ENCODE peak calls at places on chromosomes 4 and X, in nine cellular contexts. D is activated T-cell treated with anti-CD3 and anti-CD28 coated beads for 48 hours; R is stimulated activated naive B cell treated with anti-CD40 and anti-IgM and Interleukin-4, amounts not matched to agents 10 μg/mL and 1 μg/mL and 100 μg/mL, for 72 hours; O is T-helper 2 cell treated with Interferon-gamma antibody and Interleukin-4, amounts not matched to agents 5 μg/mL and 100 μg/mL, for 36 hours; F is H7; C is neural crest cell; X is substantia nigra; T is CD4-positive, alpha-beta memory T cell; S is fibroblast of pulmonary artery. V is an unnamed sample.

GRCh38 chr4:2220016-2220620 is 21.8 kb downstream of the HAUS3 start:
- DNase-seq in F (peak), O (peak), R (peak), S (peak), D (peak), C (peak), X (peak), T (peak), V (peak)

GRCh38 chrX:106014119-106014775 is 24.3 kb downstream of the SERPINA7 start:
- DNase-seq in F (no peak), D (no peak), X (no peak), R (no peak), O (no peak), C (no peak), T (no peak), S (no peak), V (no peak)

GRCh38 chrX:48896611-48897011 is 957 bp downstream of the TIMM17B start:
- DNase-seq in F (peak), S (peak), D (no peak), X (no peak), R (no peak), O (no peak), T (no peak), C (no peak), V (no peak)

GRCh38 chr4:77264826-77265225 is 107.8 kb downstream of the CCNG2 start:
- DNase-seq in T (no peak), C (no peak), R (no peak), O (no peak), X (no peak), D (no peak), F (no peak), S (no peak), V (no peak)

GRCh38 chr4:77927991-77928925 is 65.6 kb downstream of the MRPL1 start:
- DNase-seq in R (no peak), O (no peak), S (peak), X (no peak), C (no peak), D (no peak), F (no peak), T (no peak), V (no peak)

GRCh38 chr4:185128272-185129119 is 14.6 kb upstream of the SLC25A4 start:
- DNase-seq in D (peak), T (peak), X (no peak), R (no peak), S (peak), F (peak), O (peak), C (no peak), V (no peak)

GRCh38 chr4:76984788-76985211 is 35.2 kb downstream of the SEPTIN11 start:
- DNase-seq in X (no peak), S (peak), T (no peak), D (no peak), C (no peak), R (no peak), F (no peak), O (no peak), V (no peak)

GRCh38 chr4:182280439-182281111 is 37.4 kb downstream of the TENM3 start:
- DNase-seq in D (no peak), F (no peak), R (no peak), X (no peak), C (no peak), O (no peak), S (peak), T (no peak), V (no peak)

GRCh38 chr4:15457401-15458201 is 12.1 kb upstream of the CC2D2A start:
- DNase-seq in D (no peak), X (no peak), F (peak), R (peak), O (no peak), C (no peak), T (peak), S (peak), V (peak)

GRCh38 chr4:169062861-169063197 is 52.8 kb upstream of the CBR4 start:
- DNase-seq in C (no peak), F (no peak), R (no peak), D (no peak), O (no peak), X (no peak), S (peak), T (no peak), V (no peak)

GRCh38 chr4:141002323-141002805 is 130.9 kb downstream of the RNF150 start:
- DNase-seq in D (no peak), C (no peak), X (no peak), F (no peak), T (no peak), R (no peak), O (no peak), S (peak), V (no peak)

GRCh38 chr4:87354168-87355102 is 31.8 kb upstream of the HSD17B13 start:
- DNase-seq in D (no peak), F (no peak), C (no peak), S (peak), X (no peak), O (no peak), T (no peak), R (no peak), V (no peak)

GRCh38 chrX:139203681-139204575 is 326.6 kb upstream of the F9 start:
- DNase-seq in X (no peak), S (no peak), D (no peak), O (no peak), T (no peak), F (peak), R (no peak), C (peak), V (no peak)

GRCh38 chr4:36187723-36188333 is 56.5 kb downstream of the ARAP2 start:
- DNase-seq in T (peak), D (no peak), R (no peak), O (no peak), S (peak), C (no peak), F (no peak), X (no peak), V (no peak)

GRCh38 chr4:14000091-14000814 is 372.7 kb upstream of the BOD1L1 start:
- DNase-seq in O (no peak), S (no peak), T (no peak), R (no peak), C (no peak), D (no peak), X (no peak), F (no peak), V (no peak)

GRCh38 chr4:108821056-108821925 is 58.4 kb upstream of the ETNPPL start:
- DNase-seq in S (no peak), C (no peak), X (no peak), F (no peak), D (no peak), O (no peak), R (no peak), T (no peak), V (no peak)

GRCh38 chr4:127708985-127709384 is 21.2 kb upstream of the SLC25A31 start:
- DNase-seq in C (no peak), F (no peak), S (peak), D (no peak), O (no peak), X (no peak), T (no peak), R (no peak), V (no peak)

GRCh38 chrX:132677233-132677716 is 188.4 kb upstream of the MBNL3 start:
- DNase-seq in F (no peak), O (no peak), D (no peak), X (no peak), S (no peak), T (no peak), C (no peak), R (no peak), V (no peak)

GRCh38 chr4:155478336-155478825 is 101.6 kb upstream of the MAP9 start:
- DNase-seq in S (peak), D (no peak), R (no peak), X (no peak), T (no peak), O (no peak), C (no peak), F (no peak), V (no peak)

GRCh38 chrX:14554132-14554715 is 24.9 kb downstream of the GLRA2 start:
- DNase-seq in X (no peak), D (no peak), R (no peak), S (no peak), O (no peak), F (no peak), T (no peak), C (no peak), V (no peak)

GRCh38 chr4:48906283-48907173 is at the start of gene OCIAD2:
- DNase-seq in O (peak), F (peak), C (peak), X (no peak), S (peak), R (peak), D (peak), T (peak), V (no peak)

GRCh38 chr4:176849076-176849475 is 56.4 kb upstream of the VEGFC start:
- DNase-seq in T (no peak), S (peak), O (no peak), X (no peak), D (no peak), C (no peak), F (no peak), R (no peak), V (no peak)

GRCh38 chr4:80367737-80368136 is 32.2 kb downstream of the CFAP299 start:
- DNase-seq in S (peak), F (no peak), D (no peak), O (no peak), T (no peak), X (no peak), C (no peak), R (no peak), V (no peak)

GRCh38 chr4:136742330-136742729 is 790.0 kb downstream of the PCDH18 start:
- DNase-seq in T (no peak), R (no peak), D (no peak), S (peak), X (no peak), F (no peak), C (no peak), O (no peak), V (no peak)

V was measured in K562.